ENCODE peak calls at places on chromosomes 5 and 9, in six cellular contexts. L, R, W, U, S and D are unnamed samples.

GRCh38 chr9:8718121-8718725 is 918.6 kb upstream of the DMAC1 start:
- DNase-seq in L (no peak), R (peak; percentile 51), W (no peak), U (no peak), S (no peak), D (no peak)

GRCh38 chr5:176810687-176811501 is 535 bp downstream of the UNC5A start:
- DNase-seq in L (no peak), R (no peak), W (no peak), U (no peak), S (no peak), D (no peak)

GRCh38 chr9:136421791-136422190 is 11.3 kb downstream of the PMPCA start:
- DNase-seq in L (no peak), R (no peak), W (no peak), U (no peak), S (no peak), D (no peak)

GRCh38 chr5:126921471-126922091 is 108.8 kb downstream of the MARCHF3 start:
- DNase-seq in L (no peak), R (no peak), W (no peak), U (no peak), S (no peak), D (no peak)

GRCh38 chr9:4315582-4316215 is 15.8 kb upstream of the GLIS3 start:
- DNase-seq in L (peak; percentile 76), R (no peak), W (peak; percentile 66), U (peak; percentile 80), S (peak; percentile 70), D (peak; percentile 71)

GRCh38 chr9:27791311-27791710 is 218.0 kb upstream of the C9orf72 start:
- DNase-seq in L (no peak), R (no peak), W (no peak), U (no peak), S (no peak), D (no peak)

GRCh38 chr9:135098400-135099105 is 11.1 kb downstream of the OLFM1 start:
- DNase-seq in L (no peak), R (no peak), W (no peak), U (no peak), S (peak; percentile 31), D (no peak)

GRCh38 chr9:76652894-76653293 is 111.3 kb upstream of the PCA3 start:
- DNase-seq in L (no peak), R (no peak), W (no peak), U (no peak), S (no peak), D (no peak)

GRCh38 chr5:82924241-82924989 is 152.8 kb downstream of the TMEM167A start:
- DNase-seq in L (no peak), R (no peak), W (no peak), U (no peak), S (no peak), D (no peak)

GRCh38 chr5:40479939-40480338 is 199.8 kb upstream of the PTGER4 start:
- DNase-seq in L (no peak), R (no peak), W (no peak), U (no peak), S (no peak), D (no peak)

GRCh38 chr9:125508261-125508660 is 198.7 kb downstream of the MAPKAP1 start:
- DNase-seq in L (no peak), R (no peak), W (no peak), U (no peak), S (no peak), D (no peak)

GRCh38 chr9:136944094-136944518 is 432 bp downstream of the FBXW5 start:
- DNase-seq in L (no peak), R (peak; percentile 2), W (no peak), U (no peak), S (no peak), D (no peak)

GRCh38 chr9:91334053-91334452 is 27.7 kb downstream of the AUH start:
- DNase-seq in L (no peak), R (no peak), W (no peak), U (no peak), S (no peak), D (no peak)

GRCh38 chr9:124357591-124358361 is 57.5 kb downstream of the PSMB7 start:
- DNase-seq in L (no peak), R (no peak), W (no peak), U (no peak), S (no peak), D (no peak)

GRCh38 chr9:130106860-130107848 is 53.4 kb downstream of the GPR107 start:
- DNase-seq in L (peak; percentile 91), R (peak; percentile 64), W (peak; percentile 83), U (peak; percentile 84), S (peak; percentile 85), D (peak; percentile 86)

GRCh38 chr5:35369965-35370790 is 139.9 kb upstream of the PRLR start:
- DNase-seq in L (no peak), R (no peak), W (peak; percentile 14), U (no peak), S (no peak), D (no peak)

GRCh38 chr9:100637787-100638186 is 59.9 kb downstream of the CAVIN4 start:
- DNase-seq in L (no peak), R (no peak), W (no peak), U (no peak), S (peak; percentile 37), D (no peak)

GRCh38 chr9:87425202-87425601 is 72.5 kb upstream of the DAPK1 start:
- DNase-seq in L (no peak), R (no peak), W (no peak), U (no peak), S (no peak), D (no peak)